ENCODE peak calls at places on chromosomes 6 and 20, in four cellular contexts. H, C, V and Q are unnamed samples.

GRCh38 chr6:78629154-78629721 is 238.1 kb upstream of the IRAK1BP1 start:
- DNase-seq in H (no peak), C (no peak), V (no peak), Q (no peak)

GRCh38 chr6:154223296-154223695 is 133.3 kb downstream of the IPCEF1 start:
- DNase-seq in H (no peak), C (no peak), V (no peak), Q (no peak)

GRCh38 chr6:163228041-163228440 is 186.5 kb upstream of the QKI start:
- DNase-seq in H (no peak), C (no peak), V (no peak), Q (no peak)

GRCh38 chr6:9064156-9064555 is 628.8 kb upstream of the SLC35B3 start:
- DNase-seq in H (no peak), C (no peak), V (peak), Q (no peak)

GRCh38 chr20:33570743-33571142 is 80.8 kb downstream of the CBFA2T2 start:
- DNase-seq in H (no peak), C (no peak), V (no peak), Q (no peak)

GRCh38 chr6:85459224-85459901 is 9.5 kb downstream of the NT5E start:
- DNase-seq in H (no peak), C (no peak), V (no peak), Q (no peak)

GRCh38 chr6:53543341-53544010 is 1.4 kb downstream of the GCLC start:
- DNase-seq in H (no peak), C (no peak), V (no peak), Q (peak)

GRCh38 chr6:13795041-13795748 is 19.2 kb downstream of the MCUR1 start:
- DNase-seq in H (peak), C (peak), V (peak), Q (peak)

GRCh38 chr20:2212457-2213005 is 83.3 kb upstream of the TGM3 start:
- DNase-seq in H (no peak), C (no peak), V (no peak), Q (no peak)

GRCh38 chr6:5135783-5136376 is 50.7 kb downstream of the PPP1R3G start:
- DNase-seq in H (peak), C (no peak), V (peak), Q (peak)

GRCh38 chr6:105459049-105459448 is 56.2 kb upstream of the PREP start:
- DNase-seq in H (no peak), C (no peak), V (no peak), Q (no peak)

GRCh38 chr20:39700527-39700926 is 738.4 kb downstream of the DHX35 start:
- DNase-seq in H (no peak), C (no peak), V (no peak), Q (no peak)

GRCh38 chr6:153024401-153025017 is 22.0 kb upstream of the MTRF1L start:
- DNase-seq in H (peak), C (no peak), V (peak), Q (peak)

GRCh38 chr20:49872056-49872455 is 43.3 kb downstream of the SPATA2 start:
- DNase-seq in H (no peak), C (no peak), V (no peak), Q (no peak)

GRCh38 chr20:19676202-19676601 is 81.9 kb upstream of the RIN2 start:
- DNase-seq in H (no peak), C (no peak), V (no peak), Q (no peak)

GRCh38 chr6:128069180-128069579 is 168.3 kb upstream of the THEMIS start:
- DNase-seq in H (no peak), C (no peak), V (no peak), Q (no peak)

GRCh38 chr6:72953901-72954494 is 271.3 kb downstream of the KHDC1L start:
- DNase-seq in H (peak), C (no peak), V (no peak), Q (no peak)

GRCh38 chr6:73639015-73639414 is 14.8 kb downstream of the SLC17A5 start:
- DNase-seq in H (no peak), C (no peak), V (no peak), Q (no peak)

GRCh38 chr6:31582230-31582601 is at the start of gene LTB:
- DNase-seq in H (no peak), C (no peak), V (no peak), Q (no peak)

GRCh38 chr6:139369568-139370046 is 4.8 kb downstream of the CITED2 start:
- DNase-seq in H (no peak), C (no peak), V (no peak), Q (peak)

GRCh38 chr6:7107578-7108195 is at the start of gene RREB1:
- DNase-seq in H (peak), C (no peak), V (peak), Q (peak)

GRCh38 chr20:41358717-41359116 is 7.9 kb downstream of the EMILIN3 start:
- DNase-seq in H (no peak), C (no peak), V (no peak), Q (no peak)

GRCh38 chr20:61883867-61884393 is 181.8 kb downstream of the TAF4 start:
- DNase-seq in H (no peak), C (no peak), V (no peak), Q (no peak)

GRCh38 chr6:144334150-144334708 is 49.1 kb downstream of the UTRN start:
- DNase-seq in H (no peak), C (no peak), V (no peak), Q (no peak)

GRCh38 chr6:170107606-170108222 is 183.2 kb downstream of the DLL1 start:
- DNase-seq in H (no peak), C (no peak), V (no peak), Q (no peak)

GRCh38 chr6:35984701-35985100 is 39.7 kb downstream of the SLC26A8 start:
- DNase-seq in H (no peak), C (no peak), V (no peak), Q (no peak)

GRCh38 chr6:84766118-84766683 is 1.8 kb upstream of the TBX18 start:
- DNase-seq in H (no peak), C (no peak), V (no peak), Q (no peak)